ENCODE peak calls at places on chromosomes 4 and X, in eight cellular contexts. T is pancreas; M is stimulated activated CD4-positive, alpha-beta T cell treated with anti-CD3 and anti-CD28 coated beads, Interleukin-2, amount 100 ng/mL, for 48 hours; S is NCI-H510A; H is GM06990; F is GM10248; Y is ovary; X is NCI-H2029 treated with DMSO at 0.1 percent for 48 hours. K is an unnamed sample.

GRCh38 chr4:102430511-102430910 is 70.6 kb upstream of the NFKB1 start:
- DNase-seq in T (no peak), M (no peak), S (no peak), H (no peak), F (no peak), Y (no peak), X (no peak), K (no peak)

GRCh38 chr4:154126276-154126675 is 337.4 kb upstream of the SFRP2 start:
- DNase-seq in T (no peak), M (no peak), S (no peak), H (no peak), F (no peak), Y (no peak), X (no peak), K (no peak)

GRCh38 chr4:62644372-62644771 is 1444.2 kb downstream of the ADGRL3 start:
- DNase-seq in T (no peak), M (no peak), S (peak; percentile 2), H (no peak), F (no peak), Y (no peak), X (no peak), K (no peak)

GRCh38 chrX:138847930-138848329 is 136.4 kb upstream of the FGF13 start:
- DNase-seq in T (no peak), M (no peak), S (no peak), H (no peak), F (no peak), Y (no peak), X (no peak), K (no peak)

GRCh38 chr4:100576570-100576969 is 58.7 kb upstream of the EMCN start:
- DNase-seq in T (no peak), M (no peak), S (no peak), H (no peak), F (no peak), Y (no peak), X (no peak), K (no peak)

GRCh38 chrX:154443479-154443910 is 446 bp upstream of the FAM50A start:
- DNase-seq in T (no peak), M (no peak), S (no peak), H (no peak), F (no peak), Y (no peak), X (no peak), K (no peak)

GRCh38 chr4:78213218-78213617 is 156.1 kb downstream of the FRAS1 start:
- DNase-seq in T (no peak), M (no peak), S (peak; percentile 65), H (no peak), F (no peak), Y (no peak), X (peak; percentile 48), K (no peak)

GRCh38 chrX:48278958-48279357 is 23.8 kb downstream of the SSX1 start:
- DNase-seq in T (peak; percentile 10), M (no peak), S (no peak), H (no peak), F (no peak), Y (no peak), X (no peak), K (no peak)

GRCh38 chrX:43940811-43941210 is 32.4 kb downstream of the NDP start:
- DNase-seq in T (no peak), M (no peak), S (no peak), H (no peak), F (no peak), Y (no peak), X (no peak), K (no peak)